ENCODE peak calls at places on chromosomes 5 and 9, in nine cellular contexts. B is CD4-positive, alpha-beta T cell; Q is lower lobe of right lung; N is pancreas; C is CD8-positive, alpha-beta T cell; X is upper lobe of right lung; Y is left lung; J is HepG2; I is A549. G is an unnamed sample.

GRCh38 chr5:33457124-33457523 is 16.4 kb downstream of the TARS1 start:
- ATAC-seq in B (no peak), Q (no peak), N (no peak), C (no peak), X (no peak), Y (no peak), J (no peak), I (no peak), G (peak)

GRCh38 chr5:154395407-154396106 is 50.2 kb upstream of the SAP30L start:
- ATAC-seq in B (no peak), Q (peak), N (peak), C (no peak), X (peak), Y (peak), J (no peak), I (no peak), G (no peak)

GRCh38 chr9:78006734-78007133 is 24.9 kb downstream of the GNAQ start:
- ATAC-seq in B (no peak), Q (peak), N (no peak), C (no peak), X (peak), Y (peak), J (no peak), I (no peak), G (peak)

GRCh38 chr5:36692791-36693763 is 86.7 kb downstream of the SLC1A3 start:
- ATAC-seq in B (no peak), Q (peak), N (peak), C (no peak), X (peak), Y (peak), J (peak), I (peak), G (peak)

GRCh38 chr5:43099615-43100014 is 21.1 kb upstream of the ZNF131 start:
- ATAC-seq in B (no peak), Q (no peak), N (no peak), C (no peak), X (no peak), Y (no peak), J (no peak), I (no peak), G (no peak)

GRCh38 chr5:160271396-160271795 is 41.0 kb downstream of the CCNJL start:
- ATAC-seq in B (no peak), Q (peak), N (peak), C (no peak), X (peak), Y (peak), J (no peak), I (no peak), G (no peak)

GRCh38 chr5:139638090-139638735 is 9.9 kb upstream of the CXXC5 start:
- ATAC-seq in B (no peak), Q (peak), N (peak), C (no peak), X (peak), Y (peak), J (peak), I (peak), G (peak)

GRCh38 chr5:124902097-124902821 is 155.8 kb upstream of the ZNF608 start:
- ATAC-seq in B (no peak), Q (peak), N (peak), C (no peak), X (peak), Y (peak), J (no peak), I (no peak), G (no peak)

GRCh38 chr5:120124961-120125360 is 339.1 kb upstream of the PRR16 start:
- ATAC-seq in B (no peak), Q (no peak), N (no peak), C (no peak), X (no peak), Y (no peak), J (no peak), I (no peak), G (peak)

GRCh38 chr5:81305783-81306182 is 4.4 kb downstream of the ZCCHC9 start:
- ATAC-seq in B (no peak), Q (no peak), N (no peak), C (no peak), X (no peak), Y (no peak), J (no peak), I (no peak), G (no peak)

GRCh38 chr5:131999991-132000490 is 11.4 kb downstream of the ACSL6 start:
- ATAC-seq in B (no peak), Q (no peak), N (no peak), C (no peak), X (no peak), Y (no peak), J (no peak), I (no peak), G (no peak)
- H3K27ac ChIP-seq in B (no peak), Q (no peak), N (no peak), C (no peak), X (no peak), Y (no peak), J (peak), I (no peak), G (no peak)

DNA sequence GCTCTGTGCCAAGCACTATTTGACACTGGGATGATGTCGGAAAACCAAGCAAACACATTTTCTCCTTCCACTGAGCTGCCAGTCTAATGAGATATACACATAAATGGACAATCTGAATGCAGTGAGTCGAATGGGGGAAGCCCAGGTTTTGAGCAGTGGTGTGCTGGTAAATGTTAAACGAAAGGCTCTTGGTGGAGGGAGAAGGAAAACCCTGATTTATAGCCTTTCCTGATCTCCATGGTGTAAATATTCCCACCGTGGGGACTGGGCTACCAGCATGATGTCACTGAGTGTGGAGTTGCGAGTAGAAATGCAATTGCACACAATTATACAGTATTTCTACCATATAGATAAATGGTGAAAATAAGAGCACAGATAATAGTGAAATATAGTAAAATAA is 5.0 kb upstream of the GSN start:
- ATAC-seq in B (no peak), Q (no peak), N (no peak), C (no peak), X (no peak), Y (no peak), J (no peak), I (no peak), G (no peak)
- H3K27ac ChIP-seq in B (no peak), Q (no peak), N (no peak), C (no peak), X (no peak), Y (no peak), J (no peak), I (no peak), G (peak)

GRCh38 chr5:57931807-57932206 is 449.2 kb upstream of the ACTBL2 start:
- ATAC-seq in B (no peak), Q (no peak), N (no peak), C (no peak), X (no peak), Y (no peak), J (no peak), I (no peak), G (no peak)
- H3K27ac ChIP-seq in B (no peak), Q (no peak), N (no peak), C (no peak), X (no peak), Y (no peak), J (no peak), I (no peak), G (no peak)

DNA sequence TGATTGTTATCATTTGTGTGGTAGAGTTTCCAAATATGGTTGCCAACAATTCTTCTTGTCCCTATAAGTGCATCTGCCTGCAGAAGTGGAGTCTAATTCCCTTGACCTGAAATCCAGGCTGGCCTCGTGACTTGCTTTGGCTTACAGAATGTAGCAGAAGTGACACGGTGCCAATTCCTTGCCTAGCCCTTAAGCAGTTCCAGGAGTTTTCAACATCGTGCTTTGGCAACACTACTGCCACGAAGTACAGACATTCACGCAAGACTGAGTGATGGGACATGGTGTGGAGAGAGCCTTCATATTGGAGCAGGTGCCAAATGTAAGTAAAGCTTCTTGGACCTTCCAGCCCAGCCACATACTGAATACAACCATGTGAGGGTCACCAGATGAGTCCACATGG is 92.9 kb upstream of the NEK6 start:
- ATAC-seq in B (no peak), Q (peak), N (peak), C (no peak), X (peak), Y (no peak), J (no peak), I (no peak), G (peak)
- H3K27ac ChIP-seq in B (no peak), Q (no peak), N (no peak), C (no peak), X (no peak), Y (no peak), J (no peak), I (no peak), G (no peak)

G was measured in gastroesophageal sphincter.